ENCODE peak calls at places on chromosome 4, in seven cellular contexts. P is CD4-positive, alpha-beta T cell; A is Caco-2; C is Right ventricle myocardium superior; H is stimulated activated CD8-positive, alpha-beta memory T cell treated with anti-CD3 and anti-CD28 coated beads, Interleukin-4, amount 100 ng/mL, for 48 hours; K is astrocyte of the spinal cord; D is NCI-H1694 treated with DMSO at 0.1 percent for 48 hours. X is an unnamed sample.

GRCh38 chr4:185128272-185129119 is 14.6 kb upstream of the SLC25A4 start:
- DNase-seq in P (no peak), A (no peak), C (peak), H (peak), K (no peak), D (no peak), X (peak)

GRCh38 chr4:122668241-122668640 is 47.4 kb upstream of the IL21 start:
- DNase-seq in P (no peak), A (no peak), C (no peak), H (no peak), K (peak), D (no peak), X (no peak)

GRCh38 chr4:88705805-88706518 is 8.3 kb upstream of the NAP1L5 start:
- DNase-seq in P (no peak), A (no peak), C (no peak), H (no peak), K (peak), D (no peak), X (no peak)

GRCh38 chr4:37389967-37390580 is 145.5 kb downstream of the NWD2 start:
- DNase-seq in P (no peak), A (no peak), C (no peak), H (peak), K (peak), D (peak), X (no peak)

GRCh38 chr4:72924814-72925213 is 144.7 kb downstream of the COX18 start:
- DNase-seq in P (no peak), A (no peak), C (no peak), H (no peak), K (no peak), D (no peak), X (no peak)

GRCh38 chr4:11428701-11429571 is at the start of gene HS3ST1:
- DNase-seq in P (peak), A (peak), C (peak), H (peak), K (peak), D (peak), X (peak)

GRCh38 chr4:121913667-121914066 is 38.2 kb downstream of the TRPC3 start:
- DNase-seq in P (no peak), A (no peak), C (no peak), H (no peak), K (no peak), D (no peak), X (no peak)

GRCh38 chr4:181578911-181579310 is 664.3 kb upstream of the TENM3 start:
- DNase-seq in P (no peak), A (no peak), C (no peak), H (no peak), K (peak), D (no peak), X (no peak)

GRCh38 chr4:168623011-168623410 is 126.2 kb downstream of the PALLD start:
- DNase-seq in P (no peak), A (no peak), C (no peak), H (no peak), K (no peak), D (no peak), X (no peak)

X was measured in PC-9.